ENCODE peak calls at places on chromosomes 3 and 15, in eight cellular contexts. K is GM23248, N is HCT116, B is endothelial cell of umbilical vein, J is skeletal muscle cell, S is stomach, C is aorta, X is upper lobe of right lung. Q is an unnamed sample.

GRCh38 chr15:36734366-36734765 is 154.9 kb downstream of the CDIN1 start:
- DNase-seq in K (no peak), N (no peak), B (no peak), J (no peak), S (no peak), C (no peak), X (no peak), Q (no peak)

GRCh38 chr3:151265866-151266265 is 12.5 kb downstream of the P2RY14 start:
- DNase-seq in K (no peak), N (no peak), B (no peak), J (no peak), S (no peak), C (no peak), X (no peak), Q (no peak)

GRCh38 chr15:57792729-57793449 is 86.4 kb downstream of the POLR2M start:
- DNase-seq in K (peak; percentile 11), N (no peak), B (no peak), J (no peak), S (no peak), C (no peak), X (no peak), Q (no peak)

GRCh38 chr15:63610209-63610841 is 13.1 kb downstream of the FBXL22 start:
- DNase-seq in K (peak; percentile 90), N (peak; percentile 69), B (peak; percentile 85), J (peak; percentile 67), S (peak; percentile 67), C (peak; percentile 81), X (no peak), Q (no peak)

GRCh38 chr3:143245692-143246091 is 126.1 kb downstream of the CHST2 start:
- DNase-seq in K (no peak), N (no peak), B (no peak), J (no peak), S (no peak), C (no peak), X (no peak), Q (no peak)

GRCh38 chr3:105867690-105868449 is 942 bp downstream of the CBLB start:
- DNase-seq in K (peak; percentile 32), N (no peak), B (peak; percentile 59), J (no peak), S (no peak), C (no peak), X (no peak), Q (no peak)

GRCh38 chr15:81386947-81387346 is 12.9 kb upstream of the TMC3 start:
- DNase-seq in K (peak; percentile 45), N (no peak), B (no peak), J (no peak), S (no peak), C (no peak), X (no peak), Q (no peak)

GRCh38 chr3:104878395-104878794 is 488.3 kb upstream of the ALCAM start:
- DNase-seq in K (peak; percentile 35), N (no peak), B (peak; percentile 10), J (no peak), S (no peak), C (no peak), X (no peak), Q (no peak)

GRCh38 chr15:56608140-56608778 is 125.0 kb downstream of the ZNF280D start:
- DNase-seq in K (no peak), N (no peak), B (no peak), J (no peak), S (no peak), C (no peak), X (no peak), Q (no peak)

GRCh38 chr3:72058493-72059081 is 273.6 kb upstream of the PROK2 start:
- DNase-seq in K (no peak), N (no peak), B (no peak), J (no peak), S (no peak), C (no peak), X (no peak), Q (no peak)

GRCh38 chr3:133374706-133375105 is 25.1 kb upstream of the BFSP2 start:
- DNase-seq in K (no peak), N (no peak), B (no peak), J (peak; percentile 14), S (no peak), C (no peak), X (no peak), Q (no peak)

GRCh38 chr3:88385090-88385489 is 235.3 kb downstream of the C3orf38 start:
- DNase-seq in K (no peak), N (no peak), B (no peak), J (no peak), S (no peak), C (no peak), X (no peak), Q (no peak)

GRCh38 chr3:59766165-59766872 is 716.5 kb upstream of the CFAP20DC start:
- DNase-seq in K (peak; percentile 82), N (no peak), B (no peak), J (peak; percentile 60), S (no peak), C (no peak), X (no peak), Q (no peak)

GRCh38 chr3:39362177-39362576 is 21.0 kb upstream of the SLC25A38 start:
- DNase-seq in K (no peak), N (no peak), B (no peak), J (no peak), S (peak; percentile 45), C (no peak), X (no peak), Q (no peak)

GRCh38 chr3:27805282-27805681 is 83.2 kb upstream of the EOMES start:
- DNase-seq in K (no peak), N (no peak), B (no peak), J (no peak), S (no peak), C (no peak), X (no peak), Q (no peak)

GRCh38 chr15:50484781-50485180 is 60.6 kb downstream of the USP8 start:
- DNase-seq in K (no peak), N (no peak), B (no peak), J (no peak), S (no peak), C (no peak), X (no peak), Q (no peak)

GRCh38 chr3:155083313-155083905 is 3.3 kb downstream of the MME start:
- DNase-seq in K (no peak), N (no peak), B (no peak), J (no peak), S (no peak), C (no peak), X (no peak), Q (no peak)
- H3K4me3 ChIP-seq in K (peak overlapping the region; percentile 95), N (no peak overlapping the region), B (no peak overlapping the region), J (no peak overlapping the region), S (no peak overlapping the region), C (no peak overlapping the region), X (no peak overlapping the region), Q (no peak overlapping the region)

DNA sequence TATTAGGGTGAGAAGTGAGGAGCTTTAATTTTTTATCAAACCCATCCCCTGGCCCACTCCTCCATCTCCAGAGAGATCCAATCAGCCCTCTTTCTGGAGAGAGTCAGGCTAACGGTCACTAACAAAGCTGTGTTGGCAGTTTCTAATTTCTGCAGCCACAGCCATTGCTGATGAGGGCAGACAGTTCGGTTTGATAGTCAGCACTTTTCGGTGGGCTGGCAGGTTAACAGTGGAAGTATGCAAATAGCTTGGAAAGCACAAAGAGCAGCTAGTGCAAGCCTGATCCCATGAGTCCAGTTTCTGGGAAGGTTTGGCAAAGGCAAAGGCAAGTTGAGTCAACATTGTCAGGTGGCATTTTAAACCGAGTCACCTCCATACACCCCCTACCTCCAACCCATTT is 1.8 kb downstream of the CCR1 start:
- DNase-seq in K (no peak), N (no peak), B (no peak), J (no peak), S (no peak), C (no peak), X (no peak), Q (no peak)
- H3K4me3 ChIP-seq in K (no peak overlapping the region), N (no peak overlapping the region), B (no peak overlapping the region), J (no peak overlapping the region), S (peak overlapping the region; percentile 20), C (no peak overlapping the region), X (peak overlapping the region; percentile 43), Q (no peak overlapping the region)

GRCh38 chr3:50983887-50984286 is 309.2 kb downstream of the DOCK3 start:
- DNase-seq in K (no peak), N (no peak), B (no peak), J (no peak), S (no peak), C (no peak), X (no peak), Q (no peak)

GRCh38 chr3:50982540-50983325 is 308.0 kb downstream of the DOCK3 start:
- DNase-seq in K (no peak), N (no peak), B (no peak), J (no peak), S (no peak), C (no peak), X (no peak), Q (no peak)

DNA sequence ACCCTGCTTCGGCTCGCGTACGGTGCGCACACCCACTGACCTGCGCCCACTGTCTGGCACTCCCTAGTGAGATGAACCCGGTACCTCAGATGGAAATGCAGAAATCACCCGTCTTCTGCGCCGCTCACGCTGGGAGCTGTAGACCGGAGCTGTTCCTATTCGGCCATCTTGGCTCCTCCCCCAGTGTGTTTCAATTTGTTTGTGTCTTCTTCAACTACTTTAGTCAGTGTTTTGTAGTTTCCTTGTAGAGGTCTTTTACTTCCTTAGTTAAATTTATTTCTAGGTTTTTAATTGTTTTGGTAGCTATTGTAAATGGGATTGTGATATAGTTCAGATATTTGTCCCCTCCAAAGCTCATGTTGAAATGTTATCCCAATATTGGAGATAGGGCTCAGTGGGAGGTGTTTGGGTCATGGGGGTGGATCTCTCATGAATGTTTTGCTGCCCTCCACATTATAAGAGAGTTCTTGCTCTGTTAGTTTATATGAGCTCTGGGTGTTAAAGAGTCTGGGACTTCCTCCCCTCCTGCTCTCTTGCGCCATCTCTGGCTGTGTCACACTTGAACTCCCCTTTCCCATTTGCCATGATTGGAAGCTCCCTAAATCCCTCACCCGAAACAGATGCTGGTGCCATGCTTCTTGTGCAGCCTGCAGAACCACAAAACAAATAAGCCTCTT is 304.4 kb downstream of the DOCK3 start:
- DNase-seq in K (no peak), N (no peak), B (no peak), J (no peak), S (no peak), C (no peak), X (no peak), Q (no peak)
- H3K4me3 ChIP-seq in K (no peak overlapping the region), N (no peak overlapping the region), B (no peak overlapping the region), J (no peak overlapping the region), S (no peak overlapping the region), C (no peak overlapping the region), X (no peak overlapping the region), Q (no peak overlapping the region)

GRCh38 chr3:134481166-134481565 is 4.6 kb downstream of the ANAPC13 start:
- DNase-seq in K (no peak), N (no peak), B (no peak), J (no peak), S (no peak), C (no peak), X (no peak), Q (no peak)

GRCh38 chr3:134485620-134486576 is at the start of the genes ANAPC13 and CEP63:
- DNase-seq in K (peak; percentile 99), N (peak; percentile 99), B (peak; percentile 99), J (peak; percentile 98), S (peak; percentile 93), C (peak; percentile 97), X (peak; percentile 95), Q (peak; percentile 95)

GRCh38 chr3:134482622-134483021 is 3.2 kb downstream of the ANAPC13 start:
- DNase-seq in K (no peak), N (no peak), B (no peak), J (no peak), S (no peak), C (no peak), X (no peak), Q (no peak)

GRCh38 chr3:134485075-134485536 is 679 bp downstream of the ANAPC13 start:
- DNase-seq in K (peak; percentile 49), N (no peak), B (no peak), J (no peak), S (no peak), C (no peak), X (no peak), Q (no peak)

GRCh38 chr3:134483195-134483890 is 2.4 kb downstream of the ANAPC13 start:
- DNase-seq in K (peak; percentile 94), N (no peak), B (peak; percentile 89), J (no peak), S (no peak), C (no peak), X (no peak), Q (no peak)
- H3K4me3 ChIP-seq in K (peak overlapping the region; percentile 89), N (no peak overlapping the region), B (peak overlapping the region; percentile 44), J (no peak overlapping the region), S (no peak overlapping the region), C (no peak overlapping the region), X (no peak overlapping the region), Q (no peak overlapping the region)

Q was measured in left lung.